ENCODE peak calls at places on chromosome X, in eight cellular contexts. W is PC-3, Z is IMR-90, T is psoas muscle, U is fibroblast of mammary gland, F is hepatocyte, H is fibroblast of lung, A is WERI-Rb-1. Y is an unnamed sample.

GRCh38 chrX:109632906-109633504 is 8.0 kb upstream of the KCNE5 start:
- DNase-seq in W (peak), Z (peak), T (no peak), U (peak), F (peak), H (no peak), A (peak), Y (no peak)

GRCh38 chrX:104330966-104331365 is 76.2 kb upstream of the ESX1 start:
- DNase-seq in W (peak), Z (peak), T (no peak), U (peak), F (no peak), H (peak), A (no peak), Y (no peak)

GRCh38 chrX:48022100-48022499 is 15.3 kb downstream of the SPACA5 start:
- DNase-seq in W (no peak), Z (no peak), T (no peak), U (no peak), F (no peak), H (no peak), A (no peak), Y (no peak)

GRCh38 chrX:63436865-63437264 is 85.7 kb upstream of the SPIN4 start:
- DNase-seq in W (no peak), Z (no peak), T (no peak), U (no peak), F (no peak), H (no peak), A (no peak), Y (no peak)

GRCh38 chrX:10471426-10471825 is 149.0 kb downstream of the MID1 start:
- DNase-seq in W (no peak), Z (no peak), T (no peak), U (no peak), F (no peak), H (no peak), A (no peak), Y (no peak)

GRCh38 chrX:12210921-12211320 is 72.6 kb downstream of the FRMPD4 start:
- DNase-seq in W (peak), Z (peak), T (no peak), U (peak), F (no peak), H (peak), A (no peak), Y (no peak)

GRCh38 chrX:7706032-7706431 is 136.9 kb upstream of the VCX start:
- DNase-seq in W (peak), Z (no peak), T (no peak), U (no peak), F (no peak), H (no peak), A (no peak), Y (no peak)

GRCh38 chrX:109890910-109891502 is 111.9 kb upstream of the TMEM164 start:
- DNase-seq in W (peak), Z (peak), T (peak), U (peak), F (peak), H (peak), A (peak), Y (no peak)

GRCh38 chrX:43703211-43703791 is 47.2 kb downstream of the MAOA start:
- DNase-seq in W (peak), Z (peak), T (no peak), U (peak), F (peak), H (peak), A (no peak), Y (no peak)

GRCh38 chrX:42524374-42524773 is 253.6 kb downstream of the PPP1R2C start:
- DNase-seq in W (no peak), Z (peak), T (no peak), U (peak), F (no peak), H (peak), A (no peak), Y (peak)

GRCh38 chrX:101411984-101412383 is 4.0 kb downstream of the HNRNPH2 start:
- DNase-seq in W (no peak), Z (no peak), T (no peak), U (no peak), F (no peak), H (no peak), A (no peak), Y (no peak)

GRCh38 chrX:47068214-47068613 is 10.0 kb upstream of the RGN start:
- DNase-seq in W (no peak), Z (no peak), T (no peak), U (no peak), F (no peak), H (no peak), A (no peak), Y (no peak)

GRCh38 chrX:30893206-30893605 is 4.2 kb upstream of the TAB3 start:
- DNase-seq in W (peak), Z (no peak), T (no peak), U (no peak), F (no peak), H (peak), A (no peak), Y (no peak)

GRCh38 chrX:71941771-71942170 is 31.1 kb downstream of the NHSL2 start:
- DNase-seq in W (peak), Z (peak), T (peak), U (peak), F (peak), H (peak), A (no peak), Y (no peak)

GRCh38 chrX:13165747-13166146 is 121.3 kb upstream of the FAM9C start:
- DNase-seq in W (no peak), Z (no peak), T (no peak), U (no peak), F (no peak), H (no peak), A (no peak), Y (no peak)

GRCh38 chrX:15241258-15241657 is 28.6 kb downstream of the ASB9 start:
- DNase-seq in W (no peak), Z (no peak), T (no peak), U (no peak), F (no peak), H (no peak), A (no peak), Y (no peak)

GRCh38 chrX:150084474-150085229 is 146.4 kb upstream of the EOLA2 start:
- DNase-seq in W (peak), Z (peak), T (no peak), U (peak), F (no peak), H (peak), A (no peak), Y (no peak)

DNA sequence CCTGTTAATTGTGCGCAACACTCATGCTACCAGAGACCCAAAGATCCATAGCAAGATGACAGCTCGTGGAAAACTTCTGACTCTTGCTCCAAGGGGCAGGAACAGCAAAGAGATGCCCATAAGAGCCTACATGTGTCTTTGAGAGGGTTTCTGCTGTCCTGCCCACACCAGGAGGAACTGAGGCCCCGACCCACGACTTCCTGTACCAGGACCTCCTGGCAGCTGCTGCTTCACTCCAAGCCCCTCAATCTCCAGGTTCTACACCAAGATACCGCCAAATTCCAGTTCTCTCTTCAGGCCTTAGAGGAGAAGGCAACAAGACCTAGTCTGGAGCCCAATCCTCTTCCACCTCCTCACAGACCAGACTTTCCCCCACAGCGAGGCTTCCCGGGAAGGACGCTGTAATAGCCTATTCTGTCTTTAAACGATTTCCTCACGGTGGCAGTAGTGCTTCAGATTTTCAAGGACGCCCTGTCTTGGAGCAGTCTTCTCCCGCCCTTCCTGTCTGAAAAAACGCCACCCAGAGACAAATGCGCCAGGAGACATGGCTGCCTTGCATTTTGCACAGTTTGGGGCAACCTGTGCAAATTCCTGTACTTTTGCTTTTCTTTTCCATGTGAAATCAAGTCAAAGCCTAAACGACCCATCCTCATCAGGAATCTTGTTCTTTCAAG is 230.2 kb upstream of the STK26 start:
- DNase-seq in W (peak), Z (peak), T (peak), U (peak), F (no peak), H (peak), A (peak), Y (no peak)
- H3K4me3 ChIP-seq in W (no peak), Z (peak), T (peak), U (peak), F (no peak), H (peak), A (peak), Y (peak)

GRCh38 chrX:129522184-129523059 is 868 bp downstream of the SMARCA1 start:
- DNase-seq in W (peak), Z (peak), T (peak), U (peak), F (peak), H (peak), A (peak), Y (no peak)
- TF ChIP-seq CTCF in W (no peak), Z (peak), T (no peak), U (no peak), F (peak), H (peak), A (no peak), Y (peak)

GRCh38 chrX:135521405-135522131 is 1.1 kb downstream of the INTS6L start:
- DNase-seq in W (peak), Z (peak), T (peak), U (peak), F (peak), H (peak), A (peak), Y (peak)
- H3K4me3 ChIP-seq in W (peak), Z (peak), T (peak), U (peak), F (peak), H (peak), A (peak), Y (peak)

GRCh38 chrX:6292599-6292998 is 63.9 kb upstream of the NLGN4X start:
- DNase-seq in W (no peak), Z (no peak), T (no peak), U (no peak), F (no peak), H (no peak), A (no peak), Y (no peak)
- TF ChIP-seq CTCF in W (no peak), Z (no peak), T (no peak), U (no peak), F (no peak), H (no peak), A (peak), Y (no peak)

GRCh38 chrX:155068165-155068564 is 2.8 kb downstream of the CMC4 start:
- DNase-seq in W (peak), Z (peak), T (no peak), U (peak), F (no peak), H (peak), A (no peak), Y (no peak)

GRCh38 chrX:155070038-155070437 is 898 bp downstream of the CMC4 start:
- DNase-seq in W (no peak), Z (no peak), T (no peak), U (peak), F (no peak), H (no peak), A (no peak), Y (no peak)

GRCh38 chrX:155070663-155070974 is 317 bp downstream of the CMC4 start:
- DNase-seq in W (no peak), Z (no peak), T (no peak), U (no peak), F (no peak), H (no peak), A (no peak), Y (no peak)

GRCh38 chrX:155070975-155071693 is at the start of the genes BRCC3, CMC4 and MTCP1:
- DNase-seq in W (peak), Z (peak), T (peak), U (peak), F (peak), H (peak), A (peak), Y (peak)

DNA sequence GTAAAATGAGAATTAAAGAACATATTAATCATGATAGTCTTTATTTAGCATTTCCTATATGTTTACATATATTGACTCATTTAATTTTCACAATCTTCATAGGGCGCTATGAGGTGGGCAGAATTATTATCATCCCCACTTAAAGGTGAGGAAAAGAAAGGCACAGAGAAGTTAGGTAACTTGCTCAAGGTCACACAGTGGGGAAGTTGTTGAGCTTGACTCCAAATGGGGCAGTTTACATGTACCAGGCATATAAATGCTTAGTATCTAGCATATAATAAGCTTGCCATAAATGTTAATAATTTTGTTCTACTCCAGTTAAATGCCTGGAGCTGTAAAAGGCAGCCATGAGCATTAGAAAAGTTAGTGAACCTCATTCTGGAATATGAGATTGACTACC is 1.5 kb downstream of the CMC4 start:
- DNase-seq in W (no peak), Z (no peak), T (no peak), U (no peak), F (no peak), H (no peak), A (no peak), Y (no peak)
- H3K4me3 ChIP-seq in W (peak), Z (no peak), T (peak), U (peak), F (no peak), H (no peak), A (no peak), Y (no peak)

DNA sequence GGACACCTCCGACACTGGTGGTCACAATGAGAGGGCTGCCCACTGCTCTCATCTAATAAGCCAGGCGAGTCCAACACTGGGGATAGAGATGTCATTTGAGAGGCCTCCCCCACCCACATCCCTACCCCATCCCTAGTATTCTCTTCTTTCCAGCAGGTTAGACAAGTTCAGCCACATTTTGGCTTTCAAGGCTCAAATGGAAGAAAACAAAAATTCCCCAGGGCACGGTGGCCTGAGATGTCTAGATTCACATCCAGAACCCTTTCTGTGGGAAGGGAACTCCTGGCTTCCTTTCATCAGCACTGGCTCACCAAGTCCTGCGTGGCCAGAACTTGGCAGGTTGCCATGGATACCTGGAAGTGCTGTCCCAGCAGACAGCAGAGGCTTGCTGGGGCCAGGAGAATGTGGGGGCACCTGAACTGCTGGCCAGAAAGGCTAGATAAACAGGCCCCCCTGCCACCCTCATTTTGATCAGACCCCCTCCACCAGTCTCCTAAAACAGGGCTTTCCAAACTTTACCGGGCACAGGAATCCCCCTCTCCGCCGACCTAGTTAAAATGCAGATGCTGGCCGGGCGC is 1.3 kb upstream of the NYX start:
- DNase-seq in W (peak), Z (no peak), T (no peak), U (no peak), F (no peak), H (no peak), A (no peak), Y (no peak)
- TF ChIP-seq CTCF in W (no peak), Z (no peak), T (no peak), U (no peak), F (no peak), H (no peak), A (no peak), Y (no peak)

Y was measured in retinal pigment epithelial cell.